ENCODE peak calls at places on chromosome 18, in four cellular contexts. E, Y, Q and V are unnamed samples.

GRCh38 chr18:24262097-24262496 is 123.2 kb downstream of the CABYR start:
- DNase-seq in Q (no peak), Y (no peak), E (no peak), V (no peak)

GRCh38 chr18:69895081-69896047 is 52.3 kb downstream of the CD226 start:
- DNase-seq in E (no peak), Q (no peak), Y (no peak), V (no peak)

GRCh38 chr18:46910856-46911255 is 6.5 kb downstream of the PIAS2 start:
- DNase-seq in Q (no peak), E (no peak), Y (no peak), V (no peak)

GRCh38 chr18:76518543-76519155 is 23.6 kb upstream of the ZNF516 start:
- DNase-seq in Y (no peak), E (peak), Q (no peak), V (no peak)

GRCh38 chr18:72727038-72727690 is 140.6 kb downstream of the NETO1 start:
- DNase-seq in E (no peak), Q (no peak), Y (no peak), V (no peak)

GRCh38 chr18:72375628-72376027 is 168.5 kb downstream of the CBLN2 start:
- DNase-seq in E (no peak), Y (no peak), Q (no peak), V (no peak)

GRCh38 chr18:69490813-69491212 is 90.1 kb downstream of the DOK6 start:
- DNase-seq in Q (no peak), E (no peak), Y (peak), V (no peak)

GRCh38 chr18:39345321-39345720 is 1779.7 kb upstream of the CELF4 start:
- DNase-seq in Y (no peak), E (no peak), Q (no peak), V (no peak)

GRCh38 chr18:13597068-13597467 is 129.3 kb downstream of the FAM210A start:
- DNase-seq in Y (no peak), E (no peak), Q (no peak), V (no peak)

GRCh38 chr18:7677424-7677823 is 110.3 kb downstream of the PTPRM start:
- DNase-seq in Y (no peak), Q (no peak), E (no peak), V (no peak)

GRCh38 chr18:47113796-47114540 is 36.3 kb downstream of the HDHD2 start:
- DNase-seq in Y (no peak), Q (no peak), E (no peak), V (no peak)

GRCh38 chr18:32683044-32683443 is 89.8 kb downstream of the KLHL14 start:
- DNase-seq in E (no peak), Q (no peak), Y (no peak), V (no peak)

DNA sequence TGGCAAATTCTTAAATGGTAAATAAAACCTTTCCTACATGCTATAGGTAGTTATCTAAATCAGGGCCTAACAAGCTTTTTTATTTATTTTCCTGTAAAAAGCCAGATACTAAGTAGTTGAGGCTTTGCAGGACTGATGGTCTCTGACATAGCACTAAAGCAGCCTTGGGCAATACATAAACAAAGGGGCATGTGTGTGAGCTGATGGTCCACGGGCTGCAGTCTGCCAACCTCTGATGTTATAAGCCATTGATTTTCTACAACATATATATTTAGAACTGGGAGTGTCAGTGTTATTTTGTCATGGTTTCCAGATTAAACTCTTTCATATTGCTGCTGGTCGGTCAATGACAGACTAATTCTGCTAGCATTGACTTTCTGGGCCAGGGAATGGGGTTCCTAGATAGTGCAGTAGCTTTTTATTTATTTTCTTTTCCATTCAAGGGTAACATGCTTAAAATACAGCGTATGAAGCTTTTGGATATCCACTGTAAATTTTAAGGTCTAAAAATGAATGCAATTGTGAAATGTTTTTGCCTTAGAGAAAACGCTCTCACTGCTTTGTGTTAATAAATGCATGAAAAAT is 134.0 kb downstream of the NEDD4L start:
- DNase-seq in E (no peak), Q (peak), Y (peak), V (no peak)
- TF ChIP-seq FOXJ3 in E (no peak), Q (no peak), Y (peak), V (no peak)

DNA sequence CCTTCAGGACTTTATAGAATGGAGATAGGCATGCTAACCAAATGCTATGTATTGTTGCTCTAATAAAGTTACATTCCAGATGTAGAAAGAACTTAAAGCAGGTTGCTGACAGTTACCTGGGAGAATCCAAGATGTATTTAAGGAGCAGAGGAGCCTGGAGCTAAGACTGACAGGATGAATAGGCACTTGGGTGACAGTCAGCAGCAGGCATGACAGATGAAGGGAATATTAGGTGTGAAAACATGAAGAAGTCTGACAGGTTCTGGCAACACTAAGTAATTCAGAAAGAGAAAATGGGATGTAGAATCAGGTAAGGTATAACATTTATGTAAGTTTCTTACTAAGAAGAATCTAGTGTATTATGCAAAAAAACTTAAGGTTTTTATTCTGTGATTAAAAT is 232.0 kb downstream of the DSC3 start:
- DNase-seq in E (no peak), Y (no peak), Q (no peak), V (no peak)
- TF ChIP-seq FOXJ3 in E (no peak), Y (no peak), Q (no peak), V (no peak)

GRCh38 chr18:11994346-11994707 is 13.0 kb downstream of the IMPA2 start:
- DNase-seq in Y (no peak), E (no peak), Q (peak), V (no peak)
- TF ChIP-seq FOXJ3 in Y (no peak), E (no peak), Q (peak), V (no peak)

GRCh38 chr18:62796216-62796621 is 80.9 kb downstream of the PHLPP1 start:
- DNase-seq in E (no peak), Y (no peak), Q (peak), V (no peak)
- TF ChIP-seq FOXJ3 in E (no peak), Y (no peak), Q (peak), V (no peak)

DNA sequence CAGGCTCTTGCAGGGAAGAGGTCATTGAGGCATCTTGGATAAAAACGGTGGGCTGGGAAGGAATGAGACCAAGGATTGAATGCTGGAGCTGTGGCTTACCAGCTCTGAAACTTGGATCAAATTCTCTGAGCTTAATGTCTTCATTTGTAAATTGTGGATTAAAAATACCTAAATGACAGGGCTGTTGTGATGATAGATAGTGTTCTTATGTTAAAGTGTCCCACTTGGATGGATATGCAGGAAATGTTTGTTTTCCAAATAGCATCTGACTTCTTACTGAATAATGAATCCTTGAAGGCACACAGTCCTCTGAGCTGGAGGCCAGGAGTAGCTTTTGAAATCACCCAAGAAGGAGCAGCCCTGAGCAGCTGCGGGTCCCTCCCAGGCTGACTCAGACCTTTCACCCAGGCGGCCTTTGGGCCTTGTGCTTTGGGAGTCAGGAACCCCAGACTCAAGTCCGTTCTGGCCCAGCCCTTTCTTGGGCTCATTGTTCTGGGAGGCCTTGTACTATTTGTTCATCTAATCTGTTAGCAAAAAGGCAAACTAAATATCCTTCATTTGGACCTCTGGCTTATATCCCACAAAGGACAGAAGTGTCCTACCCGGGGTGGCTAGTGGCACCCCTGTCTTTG is 173.0 kb upstream of the GATA6 start:
- DNase-seq in E (no peak), Y (no peak), Q (peak), V (no peak)
- TF ChIP-seq FOXJ3 in E (no peak), Y (no peak), Q (no peak), V (no peak)

GRCh38 chr18:35497006-35497333 is 790 bp downstream of the INO80C start:
- DNase-seq in Y (no peak), Q (no peak), E (no peak), V (no peak)
- TF ChIP-seq FOXJ3 in Y (no peak), Q (no peak), E (no peak), V (no peak)

GRCh38 chr18:43883886-43884285 is 606.6 kb upstream of the SYT4 start:
- DNase-seq in Q (no peak), E (no peak), Y (no peak), V (no peak)
- TF ChIP-seq FOXJ3 in Q (no peak), E (no peak), Y (no peak), V (no peak)

GRCh38 chr18:68241881-68242280 is 473.0 kb downstream of the TMX3 start:
- DNase-seq in Y (no peak), Q (no peak), E (no peak), V (no peak)

DNA sequence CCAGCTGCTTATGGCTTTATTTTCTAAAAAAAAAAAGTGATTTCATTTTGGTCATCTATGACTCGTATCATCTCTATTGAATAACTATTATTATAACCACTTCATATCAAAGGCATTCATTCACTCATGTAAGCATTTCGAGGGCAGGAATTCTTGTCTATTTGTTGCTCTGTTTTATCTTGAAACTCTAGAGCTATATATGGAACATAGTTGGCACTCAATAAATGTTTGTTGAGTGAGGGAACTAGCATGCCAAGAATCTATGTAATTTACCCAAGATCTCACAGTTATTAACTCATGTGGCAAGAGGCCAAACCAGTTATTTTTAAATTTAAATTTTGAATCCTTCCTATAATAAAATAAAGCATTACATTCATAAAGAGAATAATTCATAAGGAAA is 470.1 kb downstream of the TMX3 start:
- DNase-seq in Q (no peak), E (no peak), Y (no peak), V (no peak)
- TF ChIP-seq FOXJ3 in Q (no peak), E (no peak), Y (no peak), V (no peak)